ENCODE peak calls at places on chromosome 18, in nine cellular contexts. Y is upper lobe of right lung; A is CD8-positive, alpha-beta T cell; D is psoas muscle; W is cardiac fibroblast; I is CD4-positive, alpha-beta T cell; T is A549; Q is glutamatergic neuron; Z is fibroblast of the aortic adventitia. H is an unnamed sample.

GRCh38 chr18:79789901-79790885 is 7.5 kb upstream of the KCNG2 start:
- DNase-seq in W (no peak), T (no peak), Y (peak), I (no peak), Z (no peak), A (no peak), D (no peak), Q (no peak), H (no peak)

GRCh38 chr18:40955351-40955750 is 999.7 kb upstream of the PIK3C3 start:
- DNase-seq in Y (no peak), T (no peak), Q (no peak), D (no peak), A (no peak), I (no peak), W (no peak), Z (no peak), H (no peak)

GRCh38 chr18:69936191-69936558 is 11.5 kb downstream of the CD226 start:
- DNase-seq in I (no peak), Y (no peak), W (no peak), Q (no peak), T (no peak), Z (peak), D (no peak), A (no peak), H (no peak)

GRCh38 chr18:49690307-49690706 is 123.0 kb downstream of the ACAA2 start:
- DNase-seq in Z (peak), T (no peak), Q (no peak), I (no peak), W (peak), D (no peak), Y (no peak), A (no peak), H (no peak)

GRCh38 chr18:59748628-59749360 is 51.6 kb upstream of the CCBE1 start:
- DNase-seq in T (no peak), W (peak), Q (no peak), Y (no peak), I (no peak), Z (peak), A (no peak), D (no peak), H (no peak)

GRCh38 chr18:12307251-12307736 is 747 bp upstream of the TUBB6 start:
- DNase-seq in W (peak), D (peak), I (no peak), Y (no peak), Z (peak), A (no peak), T (no peak), Q (peak), H (no peak)

GRCh38 chr18:40949138-40949949 is 1005.7 kb upstream of the PIK3C3 start:
- DNase-seq in T (no peak), W (no peak), Z (no peak), Q (peak), I (no peak), A (no peak), Y (no peak), D (no peak), H (no peak)

GRCh38 chr18:32896781-32897547 is 124.1 kb upstream of the KLHL14 start:
- DNase-seq in T (no peak), Z (peak), Y (no peak), D (no peak), W (no peak), Q (no peak), I (no peak), A (no peak), H (no peak)

GRCh38 chr18:36829362-36830140 is 624 bp downstream of the KIAA1328 start:
- DNase-seq in T (no peak), A (no peak), Q (peak), D (no peak), Y (no peak), W (peak), Z (peak), I (no peak), H (no peak)

GRCh38 chr18:56785006-56785405 is 133.8 kb downstream of the WDR7 start:
- DNase-seq in Q (peak), W (no peak), T (no peak), Z (no peak), A (no peak), I (no peak), Y (no peak), D (no peak), H (no peak)

GRCh38 chr18:58632557-58632956 is 3.7 kb upstream of the ALPK2 start:
- DNase-seq in A (no peak), Q (no peak), Z (no peak), W (no peak), I (no peak), D (peak), T (no peak), Y (no peak), H (no peak)

GRCh38 chr18:55856191-55856590 is 268.2 kb upstream of the TCF4 start:
- DNase-seq in W (peak), T (peak), Z (peak), A (no peak), Q (no peak), I (no peak), Y (no peak), D (no peak), H (peak)

GRCh38 chr18:34549367-34549766 is 160.7 kb upstream of the DTNA start:
- DNase-seq in T (no peak), I (no peak), Y (no peak), A (no peak), W (no peak), Q (no peak), Z (no peak), D (no peak), H (no peak)

GRCh38 chr18:13831864-13832508 is 8.0 kb downstream of the MC5R start:
- DNase-seq in T (no peak), Q (no peak), A (no peak), D (no peak), Y (no peak), Z (no peak), W (no peak), I (no peak), H (no peak)

GRCh38 chr18:34661464-34662087 is 48.5 kb upstream of the DTNA start:
- DNase-seq in D (no peak), Q (no peak), I (no peak), T (peak), Y (no peak), W (peak), Z (peak), A (no peak), H (peak)

GRCh38 chr18:58671122-58671940 is at the start of gene MALT1:
- DNase-seq in W (peak), I (peak), A (peak), Z (peak), T (peak), Y (peak), D (peak), Q (peak), H (peak)

GRCh38 chr18:63320690-63321265 is 1.2 kb upstream of the BCL2 start:
- DNase-seq in D (peak), T (no peak), Z (peak), W (peak), A (peak), Q (peak), I (no peak), Y (peak), H (peak)

GRCh38 chr18:53254265-53254664 is 914.3 kb downstream of the DCC start:
- DNase-seq in Z (no peak), T (no peak), Y (no peak), D (no peak), Q (no peak), I (no peak), A (no peak), W (no peak), H (no peak)

GRCh38 chr18:2948038-2948437 is 64.9 kb downstream of the LPIN2 start:
- DNase-seq in Q (no peak), Y (no peak), A (no peak), I (no peak), D (no peak), Z (peak), W (peak), T (peak), H (peak)

GRCh38 chr18:73848656-73849055 is 299.0 kb downstream of the FBXO15 start:
- DNase-seq in I (no peak), Z (peak), W (peak), D (no peak), T (no peak), Y (no peak), Q (no peak), A (no peak), H (no peak)

GRCh38 chr18:8661754-8662573 is 43.4 kb upstream of the MTCL1 start:
- DNase-seq in Y (peak), D (no peak), I (no peak), W (peak), A (no peak), Q (peak), T (no peak), Z (peak), H (peak)

GRCh38 chr18:21109936-21110666 is 1.5 kb downstream of the ROCK1 start:
- DNase-seq in D (no peak), Q (no peak), Z (no peak), I (no peak), W (no peak), T (no peak), Y (no peak), A (no peak), H (no peak)

GRCh38 chr18:69444221-69444620 is 43.5 kb downstream of the DOK6 start:
- DNase-seq in T (no peak), Y (no peak), A (no peak), I (no peak), Q (no peak), Z (peak), D (no peak), W (no peak), H (no peak)

GRCh38 chr18:65735166-65735565 is 15.6 kb upstream of the CDH7 start:
- DNase-seq in Y (no peak), W (no peak), T (no peak), Q (no peak), Z (no peak), I (no peak), A (no peak), D (no peak), H (no peak)

GRCh38 chr18:78838183-78838582 is 141.4 kb upstream of the SALL3 start:
- DNase-seq in A (no peak), T (no peak), Q (no peak), Y (no peak), D (no peak), I (no peak), W (no peak), Z (no peak), H (no peak)

GRCh38 chr18:79389689-79390088 is 6.0 kb upstream of the NFATC1 start:
- DNase-seq in I (no peak), W (no peak), D (no peak), A (no peak), Y (no peak), T (no peak), Z (no peak), Q (no peak), H (no peak)

GRCh38 chr18:28204154-28204553 is 27.2 kb upstream of the CDH2 start:
- DNase-seq in Q (no peak), Y (no peak), T (no peak), A (no peak), W (peak), D (no peak), Z (peak), I (no peak), H (peak)

GRCh38 chr18:52652451-52652850 is 312.5 kb downstream of the DCC start:
- DNase-seq in I (no peak), W (no peak), Q (no peak), T (no peak), Y (no peak), Z (no peak), A (no peak), D (no peak), H (no peak)

GRCh38 chr18:61466736-61467135 is 133.5 kb downstream of the CDH20 start:
- DNase-seq in A (no peak), D (no peak), I (no peak), Y (no peak), T (no peak), Z (no peak), Q (no peak), W (no peak), H (no peak)

GRCh38 chr18:59075923-59076322 is 63.8 kb upstream of the SEC11C start:
- DNase-seq in W (no peak), I (no peak), A (no peak), Q (no peak), T (no peak), Y (no peak), Z (no peak), D (no peak), H (no peak)

GRCh38 chr18:62289047-62289446 is 36.1 kb upstream of the TNFRSF11A start:
- DNase-seq in D (no peak), W (no peak), Q (no peak), A (no peak), I (no peak), Y (no peak), T (no peak), Z (no peak), H (no peak)

GRCh38 chr18:2979871-2980606 is 32.9 kb downstream of the LPIN2 start:
- DNase-seq in A (no peak), I (no peak), Y (no peak), Z (no peak), D (no peak), Q (no peak), W (no peak), T (no peak), H (peak)

DNA sequence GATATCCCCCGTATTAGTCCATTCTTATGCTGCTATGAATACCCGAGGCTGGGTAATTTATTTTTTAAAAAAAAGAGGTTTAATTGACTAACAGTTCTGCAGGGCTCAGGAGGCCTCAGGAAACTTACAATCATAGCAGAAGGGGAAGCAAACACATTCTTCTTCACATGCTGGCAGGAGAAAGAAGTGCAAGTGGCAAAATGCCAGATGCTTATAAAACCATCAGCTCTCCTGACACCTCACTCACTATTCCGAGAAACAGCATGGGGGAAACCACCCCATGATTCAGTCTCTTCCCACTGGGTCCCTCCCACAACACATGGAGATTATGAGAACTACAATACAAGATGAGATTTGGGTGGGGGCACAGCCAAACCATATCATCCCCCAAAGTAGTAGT is 2148.5 kb upstream of the PIK3C3 start:
- DNase-seq in W (peak), T (no peak), D (no peak), I (no peak), Z (peak), A (no peak), Q (no peak), Y (no peak), H (no peak)
- TF ChIP-seq CTCF in W (peak), T (no peak), D (no peak), I (no peak), Z (no peak), A (no peak), Q (no peak), Y (no peak), H (no peak)

GRCh38 chr18:31830686-31831085 is 70.0 kb upstream of the SLC25A52 start:
- DNase-seq in Z (no peak), Q (no peak), W (no peak), I (no peak), Y (no peak), A (no peak), T (no peak), D (no peak), H (no peak)
- TF ChIP-seq CTCF in Z (no peak), Q (no peak), W (no peak), I (no peak), Y (no peak), A (no peak), T (no peak), D (no peak), H (no peak)

DNA sequence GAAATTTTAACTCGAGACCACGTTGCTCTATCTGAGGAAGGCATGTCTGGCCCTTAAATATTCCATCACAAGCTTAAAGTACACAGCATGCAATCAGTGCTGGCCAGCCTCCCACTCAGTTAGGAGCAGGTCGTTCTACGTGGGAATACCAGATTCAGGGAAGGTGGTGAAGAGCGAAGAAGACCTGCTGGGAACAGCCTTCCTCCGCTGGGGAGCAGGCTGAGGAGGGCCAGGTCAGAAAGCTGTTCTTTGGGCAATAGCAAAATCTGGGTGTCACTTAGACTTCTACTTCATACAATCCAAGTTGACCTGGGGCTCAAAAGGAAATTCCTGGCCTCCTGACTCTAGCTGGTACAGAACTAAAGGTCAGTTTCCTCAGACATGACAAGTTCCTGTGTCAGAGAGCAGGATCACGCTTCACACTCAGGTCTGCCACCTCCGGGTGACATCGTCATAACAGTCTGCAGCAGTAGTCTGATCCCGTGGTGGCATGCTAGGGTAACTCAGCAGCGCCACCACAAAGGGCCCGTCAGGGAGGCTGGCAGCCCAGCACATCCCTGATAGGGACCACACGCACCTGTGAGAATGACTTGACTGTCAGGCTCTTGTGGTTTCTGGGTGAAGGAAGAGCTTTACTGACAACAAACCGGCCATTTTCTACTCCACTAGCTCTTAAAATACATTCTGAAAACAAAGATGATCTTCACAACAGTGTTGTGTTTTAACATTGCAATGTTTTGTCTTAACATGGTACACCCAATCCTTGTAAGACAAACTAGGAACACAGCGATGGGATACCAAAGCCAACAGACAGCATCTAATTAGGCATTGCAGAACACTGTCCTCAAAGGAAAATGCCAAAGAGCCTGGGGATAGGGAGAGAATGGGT is 35.2 kb upstream of the NAPG start:
- DNase-seq in I (peak), Q (no peak), Z (no peak), D (no peak), A (peak), Y (no peak), W (no peak), T (peak), H (peak)
- TF ChIP-seq CTCF in I (peak), Q (no peak), Z (no peak), D (no peak), A (peak), Y (peak), W (no peak), T (peak), H (peak)

GRCh38 chr18:23399067-23399466 is 54.0 kb upstream of the RIOK3 start:
- DNase-seq in Q (no peak), W (no peak), A (no peak), Y (no peak), T (no peak), I (no peak), D (no peak), Z (no peak), H (no peak)

GRCh38 chr18:23398401-23398800 is 54.7 kb upstream of the RIOK3 start:
- DNase-seq in D (no peak), W (peak), T (no peak), Z (no peak), A (no peak), Q (no peak), I (no peak), Y (no peak), H (no peak)

GRCh38 chr18:23400918-23401317 is 52.2 kb upstream of the RIOK3 start:
- DNase-seq in Y (no peak), Z (no peak), W (no peak), A (no peak), I (no peak), Q (no peak), D (no peak), T (no peak), H (no peak)

GRCh38 chr18:23403310-23403709 is 49.8 kb upstream of the RIOK3 start:
- DNase-seq in D (no peak), T (no peak), I (no peak), Y (no peak), Z (no peak), Q (no peak), A (no peak), W (no peak), H (no peak)

GRCh38 chr18:23401400-23402347 is 51.4 kb upstream of the RIOK3 start:
- DNase-seq in Z (no peak), D (no peak), T (no peak), Q (peak), W (peak), Y (peak), A (no peak), I (no peak), H (peak)
- TF ChIP-seq CTCF in Z (no peak), D (no peak), T (no peak), Q (no peak), W (no peak), Y (no peak), A (no peak), I (no peak), H (no peak)

GRCh38 chr18:54774423-54774822 is 53.9 kb upstream of the RAB27B start:
- DNase-seq in Y (no peak), Q (no peak), A (no peak), W (peak), Z (peak), I (no peak), T (no peak), D (no peak), H (no peak)

GRCh38 chr18:54774971-54775665 is 53.2 kb upstream of the RAB27B start:
- DNase-seq in W (peak), A (no peak), Q (no peak), Z (peak), I (no peak), T (no peak), D (no peak), Y (no peak), H (no peak)

GRCh38 chr18:54777118-54777791 is 51.0 kb upstream of the RAB27B start:
- DNase-seq in Z (no peak), A (no peak), T (no peak), Q (no peak), I (no peak), D (no peak), Y (no peak), W (peak), H (no peak)

GRCh38 chr18:54776282-54776977 is 51.8 kb upstream of the RAB27B start:
- DNase-seq in W (peak), D (no peak), A (no peak), Q (no peak), Y (no peak), Z (peak), I (no peak), T (peak), H (peak)

DNA sequence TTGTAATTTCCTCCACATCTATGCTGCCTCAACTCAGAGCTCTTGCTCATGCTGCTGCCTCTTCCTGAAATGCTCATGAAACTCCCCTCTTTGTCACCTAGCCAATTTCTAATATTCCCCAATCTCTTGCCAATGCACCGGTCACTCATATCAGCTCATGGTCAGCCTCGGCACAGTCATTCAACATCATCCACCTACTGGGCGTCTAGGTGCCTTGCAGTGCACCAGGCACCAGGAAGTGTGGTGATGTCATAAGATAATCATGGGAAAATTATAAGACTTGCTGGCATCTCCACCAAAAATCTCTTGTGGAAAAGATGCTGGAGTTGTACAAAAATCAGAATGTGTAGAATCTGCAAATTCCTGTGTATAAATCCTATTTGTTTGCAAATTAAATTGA is 52.6 kb upstream of the RAB27B start:
- DNase-seq in I (no peak), W (peak), A (no peak), Z (peak), T (peak), Q (no peak), D (no peak), Y (no peak), H (peak)
- TF ChIP-seq CTCF in I (no peak), W (peak), A (no peak), Z (peak), T (peak), Q (no peak), D (no peak), Y (no peak), H (peak)

GRCh38 chr18:29439398-29439797 is 1262.5 kb upstream of the CDH2 start:
- DNase-seq in I (no peak), D (no peak), Y (no peak), W (no peak), A (no peak), T (no peak), Z (no peak), Q (no peak), H (no peak)
- TF ChIP-seq CTCF in I (no peak), D (no peak), Y (no peak), W (peak), A (no peak), T (no peak), Z (no peak), Q (no peak), H (no peak)

DNA sequence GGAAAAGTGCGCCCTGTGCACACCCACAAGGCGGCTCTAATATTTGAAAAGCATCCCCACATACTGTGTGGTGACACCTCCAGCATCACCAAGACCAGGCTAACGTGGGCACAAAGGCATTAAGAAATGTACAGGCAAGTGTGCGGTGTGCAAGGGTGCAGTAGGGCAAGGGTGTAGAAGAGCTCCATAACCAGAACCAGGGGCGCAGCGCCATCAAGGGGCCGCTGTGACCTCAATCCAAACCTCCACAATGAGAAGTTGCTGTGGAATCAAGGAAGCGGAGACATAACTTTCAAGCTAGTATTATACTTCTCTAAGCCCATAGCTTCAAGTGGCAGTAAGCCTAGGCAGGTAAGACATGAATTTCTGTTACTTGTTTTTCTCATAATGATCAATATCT is 13.0 kb downstream of the L3MBTL4 start:
- DNase-seq in Q (peak), T (no peak), I (no peak), Z (no peak), A (no peak), D (no peak), W (no peak), Y (no peak), H (no peak)
- TF ChIP-seq CTCF in Q (no peak), T (no peak), I (no peak), Z (no peak), A (no peak), D (no peak), W (no peak), Y (no peak), H (no peak)

H was measured in Calu3.